ENCODE peak calls at places on chromosomes 4 and X, in seven cellular contexts. T is right lobe of liver, P is body of pancreas, U is uterus, Z is tibial nerve, I is IMR-90, N is A549. K is an unnamed sample.

GRCh38 chr4:163540448-163540847 is 46.0 kb downstream of the TMA16 start:
- DNase-seq in T (no peak), P (no peak), U (no peak), Z (no peak), I (no peak), N (no peak), K (no peak)

GRCh38 chr4:170139764-170140163 is 50.0 kb upstream of the AADAT start:
- DNase-seq in T (no peak), P (no peak), U (no peak), Z (no peak), I (peak; percentile 37), N (no peak), K (no peak)

GRCh38 chr4:3810796-3811485 is 44.8 kb downstream of the ADRA2C start:
- DNase-seq in T (no peak), P (no peak), U (no peak), Z (no peak), I (no peak), N (no peak), K (no peak)

GRCh38 chrX:9204560-9204959 is 170.6 kb upstream of the FAM9B start:
- DNase-seq in T (no peak), P (no peak), U (no peak), Z (no peak), I (peak; percentile 55), N (peak; percentile 36), K (no peak)

GRCh38 chr4:72567821-72568620 is 1.0 kb downstream of the ADAMTS3 start:
- DNase-seq in T (peak; percentile 56), P (peak; percentile 58), U (peak; percentile 82), Z (peak; percentile 38), I (peak; percentile 77), N (peak; percentile 44), K (no peak)

GRCh38 chr4:122005064-122005755 is 53.4 kb upstream of the TRPC3 start:
- DNase-seq in T (no peak), P (no peak), U (no peak), Z (no peak), I (peak; percentile 93), N (no peak), K (no peak)

GRCh38 chrX:54509401-54509800 is 13.4 kb upstream of the FGD1 start:
- DNase-seq in T (no peak), P (no peak), U (no peak), Z (no peak), I (peak; percentile 40), N (no peak), K (no peak)

GRCh38 chr4:5809216-5809776 is 83.6 kb downstream of the CRMP1 start:
- DNase-seq in T (no peak), P (no peak), U (no peak), Z (no peak), I (peak; percentile 41), N (no peak), K (no peak)

GRCh38 chrX:154436597-154437397 is at the start of gene GDI1:
- DNase-seq in T (peak; percentile 55), P (peak; percentile 42), U (peak; percentile 56), Z (no peak), I (peak; percentile 22), N (peak; percentile 75), K (no peak)

GRCh38 chr4:173522160-173522873 is 7.7 kb downstream of the HAND2 start:
- DNase-seq in T (no peak), P (peak; percentile 61), U (peak; percentile 94), Z (peak; percentile 73), I (peak; percentile 85), N (no peak), K (no peak)

DNA sequence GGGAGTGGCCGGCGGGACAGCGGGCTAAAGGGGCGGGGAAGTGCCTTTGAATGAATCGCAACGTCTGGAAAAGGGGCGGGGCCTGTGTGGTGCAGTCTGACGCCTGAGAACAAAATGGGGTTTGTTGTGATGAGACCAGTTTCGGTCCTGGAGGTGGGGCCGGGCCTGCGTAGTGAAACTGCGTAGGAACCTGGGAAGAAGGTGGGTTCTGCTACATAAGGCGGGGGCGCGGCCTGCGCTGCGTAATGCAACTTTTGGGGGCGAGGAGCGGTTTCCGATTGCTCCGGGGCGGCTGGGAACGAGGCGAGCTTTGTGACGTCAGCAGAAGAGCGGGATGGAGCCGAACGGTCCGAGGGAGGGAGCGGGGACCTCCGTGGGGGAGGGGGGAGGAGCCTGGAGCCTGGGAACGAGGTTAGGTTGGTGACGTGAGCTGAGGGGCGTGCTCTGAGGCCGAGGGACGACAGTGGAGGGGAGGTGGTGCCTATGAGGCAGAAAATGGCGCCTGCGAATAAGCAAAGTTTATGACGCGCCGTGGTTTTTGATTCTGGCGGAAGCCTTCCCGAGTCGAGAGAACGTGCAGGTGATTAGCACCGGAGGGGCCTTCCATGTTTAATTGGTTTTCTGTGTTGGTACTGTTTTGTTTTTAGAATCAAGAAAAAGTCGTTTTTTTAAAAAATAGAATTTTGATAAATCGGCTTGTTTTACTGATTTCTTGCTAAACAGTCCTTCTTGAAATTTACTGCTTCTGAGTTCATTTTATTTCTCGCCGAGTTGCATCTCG is 714 bp downstream of the USP11 start:
- DNase-seq in T (peak; percentile 93), P (peak; percentile 96), U (peak; percentile 95), Z (peak; percentile 89), I (peak; percentile 97), N (peak; percentile 99), K (peak; percentile 82)
- TF ChIP-seq POLR2A in T (peak; percentile 56), P (peak; percentile 57), U (peak; percentile 45), Z (peak; percentile 39), I (peak; percentile 88), N (peak; percentile 32), K (no peak)

DNA sequence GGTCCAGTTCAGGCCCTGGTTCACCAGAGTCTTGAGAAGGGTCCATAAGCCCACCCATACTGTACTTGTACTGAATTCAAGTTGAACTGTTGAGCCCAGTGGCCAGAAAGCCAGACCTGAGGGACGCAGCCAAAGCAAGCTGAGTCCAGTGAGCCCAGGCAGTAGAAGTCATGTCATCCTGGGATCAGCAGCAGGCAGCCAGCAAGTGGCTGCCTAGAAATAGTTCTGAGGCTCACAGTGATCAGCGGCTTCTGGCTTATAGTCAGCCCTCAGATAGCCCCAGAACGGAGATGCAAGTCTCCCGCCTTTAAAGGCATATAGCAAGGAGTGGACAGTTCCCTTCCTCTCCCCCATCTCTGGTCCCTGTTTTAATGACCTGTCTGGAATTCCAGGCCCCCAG is 347.1 kb downstream of the FBXW7 start:
- DNase-seq in T (no peak), P (no peak), U (no peak), Z (no peak), I (no peak), N (no peak), K (no peak)
- H3K4me1 ChIP-seq in T (no peaks in the 10 kb centered on the region), P (no peaks in the 10 kb centered on the region), U (no peaks in the 10 kb centered on the region), Z (no peaks in the 10 kb centered on the region), I (no peaks in the 10 kb centered on the region), N (no peaks in the 10 kb centered on the region), K (no peaks in the 10 kb centered on the region)

GRCh38 chr4:156929706-156930105 is 41.9 kb downstream of the PDGFC start:
- DNase-seq in T (no peak), P (no peak), U (no peak), Z (no peak), I (no peak), N (no peak), K (no peak)
- H3K27ac ChIP-seq in T (no peak overlapping the region), P (no peak overlapping the region), U (no peak overlapping the region), Z (no peak overlapping the region), I (no peak overlapping the region), N (peak overlapping the region; percentile 76), K (no peak overlapping the region)

GRCh38 chr4:40227284-40227683 is 30.5 kb downstream of the RHOH start:
- DNase-seq in T (no peak), P (no peak), U (no peak), Z (no peak), I (no peak), N (no peak), K (no peak)
- TF ChIP-seq POLR2A in T (no peak), P (no peak), U (no peak), Z (no peak), I (no peak), N (no peak), K (no peak)

K was measured in esophagus squamous epithelium.